ENCODE peak calls at places on chromosome 1, in eight cellular contexts. One of them, this sample, is unnamed.

GRCh38 chr1:159911668-159912067 is 11.7 kb upstream of the CFAP45 start:
- DNase-seq in fibroblast of lung: no peak
- DNase-seq in pancreas: no peak
- DNase-seq in brain microvascular endothelial cell: no peak
- DNase-seq in astrocyte of the spinal cord: no peak
- DNase-seq in uterus: no peak
- DNase-seq in SK-N-SH: no peak
- DNase-seq in BJ: no peak
- DNase-seq in this sample: no peak

GRCh38 chr1:177650947-177651346 is 318.9 kb downstream of the SEC16B start:
- DNase-seq in BJ: no peak
- DNase-seq in SK-N-SH: no peak
- DNase-seq in uterus: no peak
- DNase-seq in astrocyte of the spinal cord: no peak
- DNase-seq in brain microvascular endothelial cell: no peak
- DNase-seq in fibroblast of lung: no peak
- DNase-seq in pancreas: no peak
- DNase-seq in this sample: no peak

GRCh38 chr1:47906009-47906432 is 91.2 kb downstream of the TRABD2B start:
- DNase-seq in uterus: no peak
- DNase-seq in fibroblast of lung: no peak
- DNase-seq in brain microvascular endothelial cell: peak; percentile 42
- DNase-seq in pancreas: no peak
- DNase-seq in astrocyte of the spinal cord: peak; percentile 4
- DNase-seq in SK-N-SH: no peak
- DNase-seq in BJ: no peak
- DNase-seq in this sample: no peak

GRCh38 chr1:201212461-201213055 is 21.9 kb downstream of the IGFN1 start:
- DNase-seq in uterus: peak; percentile 5
- DNase-seq in BJ: no peak
- DNase-seq in SK-N-SH: no peak
- DNase-seq in pancreas: no peak
- DNase-seq in brain microvascular endothelial cell: no peak
- DNase-seq in astrocyte of the spinal cord: no peak
- DNase-seq in fibroblast of lung: no peak
- DNase-seq in this sample: no peak

GRCh38 chr1:75708910-75709309 is 15.6 kb upstream of the ACADM start:
- DNase-seq in uterus: no peak
- DNase-seq in astrocyte of the spinal cord: no peak
- DNase-seq in brain microvascular endothelial cell: no peak
- DNase-seq in SK-N-SH: no peak
- DNase-seq in BJ: no peak
- DNase-seq in pancreas: no peak
- DNase-seq in fibroblast of lung: peak; percentile 5
- DNase-seq in this sample: no peak

GRCh38 chr1:118986291-118986838 is 1.8 kb downstream of the TBX15 start:
- DNase-seq in brain microvascular endothelial cell: no peak
- DNase-seq in SK-N-SH: no peak
- DNase-seq in BJ: no peak
- DNase-seq in pancreas: no peak
- DNase-seq in fibroblast of lung: no peak
- DNase-seq in uterus: no peak
- DNase-seq in astrocyte of the spinal cord: no peak
- DNase-seq in this sample: no peak

GRCh38 chr1:59412705-59413326 is 115.9 kb downstream of the FGGY start:
- DNase-seq in brain microvascular endothelial cell: no peak
- DNase-seq in astrocyte of the spinal cord: no peak
- DNase-seq in SK-N-SH: no peak
- DNase-seq in pancreas: no peak
- DNase-seq in BJ: no peak
- DNase-seq in fibroblast of lung: no peak
- DNase-seq in uterus: no peak
- DNase-seq in this sample: no peak

GRCh38 chr1:159936284-159936904 is 9.0 kb downstream of the IGSF9 start:
- DNase-seq in brain microvascular endothelial cell: no peak
- DNase-seq in astrocyte of the spinal cord: no peak
- DNase-seq in BJ: no peak
- DNase-seq in uterus: peak; percentile 77
- DNase-seq in fibroblast of lung: peak; percentile 41
- DNase-seq in SK-N-SH: peak; percentile 90
- DNase-seq in pancreas: peak; percentile 86
- DNase-seq in this sample: no peak

GRCh38 chr1:248625971-248626370 is 8.9 kb downstream of the OR2T11 start:
- DNase-seq in uterus: no peak
- DNase-seq in pancreas: no peak
- DNase-seq in BJ: no peak
- DNase-seq in brain microvascular endothelial cell: no peak
- DNase-seq in SK-N-SH: no peak
- DNase-seq in astrocyte of the spinal cord: no peak
- DNase-seq in fibroblast of lung: no peak
- DNase-seq in this sample: no peak

GRCh38 chr1:93591833-93592635 is 89.6 kb downstream of the BCAR3 start:
- DNase-seq in SK-N-SH: peak; percentile 85
- DNase-seq in BJ: no peak
- DNase-seq in astrocyte of the spinal cord: no peak
- DNase-seq in uterus: no peak
- DNase-seq in brain microvascular endothelial cell: no peak
- DNase-seq in fibroblast of lung: no peak
- DNase-seq in pancreas: peak; percentile 85
- DNase-seq in this sample: no peak

GRCh38 chr1:11984121-11984520 is 3.9 kb downstream of the MFN2 start:
- DNase-seq in astrocyte of the spinal cord: no peak
- DNase-seq in SK-N-SH: no peak
- DNase-seq in uterus: no peak
- DNase-seq in BJ: no peak
- DNase-seq in fibroblast of lung: no peak
- DNase-seq in brain microvascular endothelial cell: no peak
- DNase-seq in pancreas: no peak
- DNase-seq in this sample: no peak

GRCh38 chr1:22131875-22132486 is 10.9 kb downstream of the WNT4 start:
- DNase-seq in fibroblast of lung: no peak
- DNase-seq in astrocyte of the spinal cord: no peak
- DNase-seq in brain microvascular endothelial cell: no peak
- DNase-seq in uterus: no peak
- DNase-seq in SK-N-SH: peak; percentile 92
- DNase-seq in BJ: no peak
- DNase-seq in pancreas: peak; percentile 71
- DNase-seq in this sample: no peak

GRCh38 chr1:31944205-31945089 is 6.3 kb upstream of the PTP4A2 start:
- DNase-seq in BJ: no peak
- DNase-seq in SK-N-SH: no peak
- DNase-seq in fibroblast of lung: peak; percentile 96
- DNase-seq in uterus: peak; percentile 90
- DNase-seq in astrocyte of the spinal cord: peak; percentile 82
- DNase-seq in brain microvascular endothelial cell: peak; percentile 85
- DNase-seq in pancreas: peak; percentile 55
- DNase-seq in this sample: peak; percentile 78

GRCh38 chr1:202088216-202088615 is 34.5 kb upstream of the GPR37L1 start:
- DNase-seq in pancreas: no peak
- DNase-seq in BJ: no peak
- DNase-seq in brain microvascular endothelial cell: no peak
- DNase-seq in astrocyte of the spinal cord: no peak
- DNase-seq in fibroblast of lung: no peak
- DNase-seq in uterus: no peak
- DNase-seq in SK-N-SH: peak; percentile 55
- DNase-seq in this sample: no peak

DNA sequence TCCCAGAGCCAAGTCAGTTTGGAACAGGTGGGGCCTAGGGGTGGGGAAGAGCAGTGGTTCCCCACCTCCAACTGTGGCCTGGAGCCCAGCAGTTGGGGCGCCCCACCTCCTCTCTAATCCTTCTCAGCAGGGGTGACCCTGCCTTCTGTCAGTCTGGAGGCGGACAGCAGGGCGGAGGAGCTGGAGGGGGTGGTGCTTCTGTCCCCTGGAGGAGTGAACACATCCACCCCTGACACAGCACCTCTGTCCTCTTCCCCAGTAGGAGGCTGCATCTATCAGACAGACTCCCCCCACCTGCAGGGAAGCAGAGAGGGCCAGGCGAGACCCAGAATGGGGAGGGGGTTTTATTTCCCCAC is 73.8 kb downstream of the MRPL37 start:
- DNase-seq in astrocyte of the spinal cord: peak; percentile 34
- DNase-seq in BJ: no peak
- DNase-seq in pancreas: no peak
- DNase-seq in fibroblast of lung: no peak
- DNase-seq in brain microvascular endothelial cell: no peak
- DNase-seq in SK-N-SH: peak; percentile 60
- DNase-seq in uterus: peak; percentile 83
- DNase-seq in this sample: no peak
- H3K4me3 ChIP-seq in astrocyte of the spinal cord: no peak overlapping the region
- H3K4me3 ChIP-seq in BJ: no peak overlapping the region
- H3K4me3 ChIP-seq in pancreas: no peak overlapping the region
- H3K4me3 ChIP-seq in fibroblast of lung: no peak overlapping the region
- H3K4me3 ChIP-seq in brain microvascular endothelial cell: no peak overlapping the region
- H3K4me3 ChIP-seq in SK-N-SH: no peak overlapping the region
- H3K4me3 ChIP-seq in uterus: no peak overlapping the region
- H3K4me3 ChIP-seq in this sample: no peak overlapping the region

DNA sequence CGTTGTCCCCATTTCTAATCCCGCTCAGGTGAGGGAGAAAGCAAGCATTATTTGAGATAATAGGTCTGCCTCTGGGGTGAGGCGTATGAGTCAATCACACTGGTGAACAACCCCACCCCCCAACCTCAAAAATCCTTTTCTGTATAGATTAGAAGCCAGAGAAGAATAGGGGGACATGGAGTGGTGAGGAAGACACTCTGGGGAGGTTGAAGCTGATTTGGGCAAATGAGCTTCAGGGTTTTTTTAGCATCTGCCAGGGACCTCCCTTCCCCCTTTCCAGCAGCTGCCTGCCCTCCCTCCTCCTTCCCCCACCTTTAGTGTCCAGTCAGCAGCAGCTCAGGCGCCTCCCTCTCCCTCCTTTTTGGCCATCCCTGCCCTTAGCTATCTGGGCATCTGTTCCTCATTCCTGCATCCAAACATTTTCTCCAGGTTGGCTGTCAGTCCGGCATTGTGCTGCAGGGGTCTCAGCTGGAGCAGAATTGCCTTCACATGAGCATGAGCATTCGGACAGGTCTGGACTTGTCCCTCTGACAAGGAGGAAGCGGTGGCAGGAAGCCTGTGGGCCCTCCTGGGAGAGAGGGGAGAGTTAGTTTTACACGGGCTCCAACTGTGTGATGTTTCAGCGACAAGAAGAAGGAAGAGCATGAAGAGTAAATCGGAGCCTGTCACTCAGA is 30.8 kb upstream of the PTGFRN start:
- DNase-seq in SK-N-SH: peak; percentile 71
- DNase-seq in astrocyte of the spinal cord: peak; percentile 64
- DNase-seq in fibroblast of lung: peak; percentile 22
- DNase-seq in brain microvascular endothelial cell: peak; percentile 34
- DNase-seq in BJ: no peak
- DNase-seq in pancreas: peak; percentile 48
- DNase-seq in uterus: peak; percentile 48
- DNase-seq in this sample: no peak
- TF ChIP-seq CTCF in SK-N-SH: no peak
- TF ChIP-seq CTCF in astrocyte of the spinal cord: no peak
- TF ChIP-seq CTCF in fibroblast of lung: no peak
- TF ChIP-seq CTCF in brain microvascular endothelial cell: peak; percentile 29
- TF ChIP-seq CTCF in BJ: no peak
- TF ChIP-seq CTCF in pancreas: no peak
- TF ChIP-seq CTCF in uterus: no peak
- TF ChIP-seq CTCF in this sample: no peak

GRCh38 chr1:101312192-101312591 is 75.4 kb downstream of the S1PR1 start:
- DNase-seq in brain microvascular endothelial cell: no peak
- DNase-seq in pancreas: no peak
- DNase-seq in uterus: no peak
- DNase-seq in SK-N-SH: no peak
- DNase-seq in fibroblast of lung: no peak
- DNase-seq in BJ: no peak
- DNase-seq in astrocyte of the spinal cord: no peak
- DNase-seq in this sample: no peak

GRCh38 chr1:101314244-101314643 is 77.4 kb downstream of the S1PR1 start:
- DNase-seq in SK-N-SH: no peak
- DNase-seq in fibroblast of lung: no peak
- DNase-seq in pancreas: no peak
- DNase-seq in BJ: no peak
- DNase-seq in uterus: no peak
- DNase-seq in astrocyte of the spinal cord: peak; percentile 25
- DNase-seq in brain microvascular endothelial cell: peak; percentile 63
- DNase-seq in this sample: no peak

GRCh38 chr1:101317590-101317989 is 80.8 kb downstream of the S1PR1 start:
- DNase-seq in BJ: no peak
- DNase-seq in astrocyte of the spinal cord: no peak
- DNase-seq in pancreas: no peak
- DNase-seq in brain microvascular endothelial cell: no peak
- DNase-seq in SK-N-SH: no peak
- DNase-seq in fibroblast of lung: no peak
- DNase-seq in uterus: no peak
- DNase-seq in this sample: no peak

GRCh38 chr1:101316276-101316675 is 79.5 kb downstream of the S1PR1 start:
- DNase-seq in brain microvascular endothelial cell: no peak
- DNase-seq in astrocyte of the spinal cord: no peak
- DNase-seq in BJ: no peak
- DNase-seq in fibroblast of lung: no peak
- DNase-seq in SK-N-SH: no peak
- DNase-seq in uterus: no peak
- DNase-seq in pancreas: no peak
- DNase-seq in this sample: no peak

GRCh38 chr1:101316801-101317200 is 80.0 kb downstream of the S1PR1 start:
- DNase-seq in BJ: no peak
- DNase-seq in uterus: no peak
- DNase-seq in astrocyte of the spinal cord: no peak
- DNase-seq in brain microvascular endothelial cell: no peak
- DNase-seq in fibroblast of lung: no peak
- DNase-seq in SK-N-SH: no peak
- DNase-seq in pancreas: no peak
- DNase-seq in this sample: no peak
- H3K4me3 ChIP-seq in BJ: no peak overlapping the region
- H3K4me3 ChIP-seq in uterus: no peak overlapping the region
- H3K4me3 ChIP-seq in astrocyte of the spinal cord: no peak overlapping the region
- H3K4me3 ChIP-seq in brain microvascular endothelial cell: no peak overlapping the region
- H3K4me3 ChIP-seq in fibroblast of lung: no peak overlapping the region
- H3K4me3 ChIP-seq in SK-N-SH: no peak overlapping the region
- H3K4me3 ChIP-seq in pancreas: no peak overlapping the region
- H3K4me3 ChIP-seq in this sample: no peak overlapping the region

GRCh38 chr1:43549921-43550597 is 19.4 kb downstream of the PTPRF start:
- DNase-seq in uterus: peak; percentile 75
- DNase-seq in fibroblast of lung: no peak
- DNase-seq in SK-N-SH: no peak
- DNase-seq in pancreas: peak; percentile 97
- DNase-seq in brain microvascular endothelial cell: no peak
- DNase-seq in BJ: no peak
- DNase-seq in astrocyte of the spinal cord: no peak
- DNase-seq in this sample: no peak

GRCh38 chr1:43547538-43548072 is 16.9 kb downstream of the PTPRF start:
- DNase-seq in SK-N-SH: no peak
- DNase-seq in pancreas: no peak
- DNase-seq in fibroblast of lung: no peak
- DNase-seq in uterus: no peak
- DNase-seq in BJ: no peak
- DNase-seq in astrocyte of the spinal cord: no peak
- DNase-seq in brain microvascular endothelial cell: no peak
- DNase-seq in this sample: no peak

GRCh38 chr1:43546388-43547100 is 15.9 kb downstream of the PTPRF start:
- DNase-seq in BJ: no peak
- DNase-seq in fibroblast of lung: no peak
- DNase-seq in SK-N-SH: no peak
- DNase-seq in brain microvascular endothelial cell: no peak
- DNase-seq in uterus: no peak
- DNase-seq in astrocyte of the spinal cord: no peak
- DNase-seq in pancreas: no peak
- DNase-seq in this sample: no peak

GRCh38 chr1:43550598-43551246 is 20.0 kb downstream of the PTPRF start:
- DNase-seq in fibroblast of lung: no peak
- DNase-seq in BJ: no peak
- DNase-seq in brain microvascular endothelial cell: no peak
- DNase-seq in astrocyte of the spinal cord: no peak
- DNase-seq in pancreas: no peak
- DNase-seq in SK-N-SH: no peak
- DNase-seq in uterus: no peak
- DNase-seq in this sample: no peak

GRCh38 chr1:43548285-43549271 is 17.9 kb downstream of the PTPRF start:
- DNase-seq in brain microvascular endothelial cell: no peak
- DNase-seq in SK-N-SH: no peak
- DNase-seq in BJ: no peak
- DNase-seq in fibroblast of lung: no peak
- DNase-seq in pancreas: no peak
- DNase-seq in astrocyte of the spinal cord: no peak
- DNase-seq in uterus: no peak
- DNase-seq in this sample: no peak
- TF ChIP-seq CTCF in brain microvascular endothelial cell: no peak
- TF ChIP-seq CTCF in SK-N-SH: no peak
- TF ChIP-seq CTCF in BJ: no peak
- TF ChIP-seq CTCF in fibroblast of lung: no peak
- TF ChIP-seq CTCF in pancreas: no peak
- TF ChIP-seq CTCF in astrocyte of the spinal cord: no peak
- TF ChIP-seq CTCF in uterus: no peak
- TF ChIP-seq CTCF in this sample: no peak

This sample was measured in AG09309.